ENCODE peak calls at places on chromosomes 2 and 18, in nine cellular contexts. One of them, this sample, is unnamed.

GRCh38 chr2:99572798-99573197 is 83.0 kb upstream of the REV1 start:
- DNase-seq in K562: no peak
- DNase-seq in brain microvascular endothelial cell: no peak
- DNase-seq in astrocyte of the cerebellum: no peak
- DNase-seq in stomach: no peak
- DNase-seq in kidney: no peak
- DNase-seq in Calu3: no peak
- DNase-seq in progenitor cell of endocrine pancreas: no peak
- DNase-seq in A549: no peak
- DNase-seq in this sample: no peak

GRCh38 chr18:38750786-38751185 is 1185.2 kb upstream of the CELF4 start:
- DNase-seq in Calu3: no peak
- DNase-seq in kidney: no peak
- DNase-seq in A549: no peak
- DNase-seq in progenitor cell of endocrine pancreas: no peak
- DNase-seq in brain microvascular endothelial cell: no peak
- DNase-seq in astrocyte of the cerebellum: no peak
- DNase-seq in stomach: no peak
- DNase-seq in K562: no peak
- DNase-seq in this sample: no peak

GRCh38 chr2:230738391-230738811 is 25.8 kb downstream of the CAB39 start:
- DNase-seq in kidney: no peak
- DNase-seq in astrocyte of the cerebellum: peak; percentile 82
- DNase-seq in stomach: no peak
- DNase-seq in A549: no peak
- DNase-seq in K562: no peak
- DNase-seq in Calu3: no peak
- DNase-seq in brain microvascular endothelial cell: peak; percentile 36
- DNase-seq in progenitor cell of endocrine pancreas: no peak
- DNase-seq in this sample: no peak

GRCh38 chr18:47979611-47980200 is 49.2 kb upstream of the SMAD2 start:
- DNase-seq in astrocyte of the cerebellum: no peak
- DNase-seq in progenitor cell of endocrine pancreas: no peak
- DNase-seq in Calu3: peak; percentile 36
- DNase-seq in stomach: peak; percentile 34
- DNase-seq in K562: no peak
- DNase-seq in brain microvascular endothelial cell: no peak
- DNase-seq in kidney: no peak
- DNase-seq in A549: no peak
- DNase-seq in this sample: no peak

GRCh38 chr18:44848931-44849330 is 168.2 kb downstream of the SETBP1 start:
- DNase-seq in kidney: no peak
- DNase-seq in Calu3: no peak
- DNase-seq in progenitor cell of endocrine pancreas: no peak
- DNase-seq in astrocyte of the cerebellum: no peak
- DNase-seq in A549: no peak
- DNase-seq in stomach: peak; percentile 47
- DNase-seq in K562: no peak
- DNase-seq in brain microvascular endothelial cell: no peak
- DNase-seq in this sample: no peak

GRCh38 chr2:200787351-200788128 is 24.2 kb upstream of the BZW1 start:
- DNase-seq in kidney: no peak
- DNase-seq in K562: peak; percentile 29
- DNase-seq in progenitor cell of endocrine pancreas: no peak
- DNase-seq in A549: no peak
- DNase-seq in stomach: no peak
- DNase-seq in brain microvascular endothelial cell: peak; percentile 96
- DNase-seq in Calu3: peak; percentile 54
- DNase-seq in astrocyte of the cerebellum: peak; percentile 63
- DNase-seq in this sample: no peak

GRCh38 chr2:115763601-115764000 is 1321.2 kb downstream of the DPP10 start:
- DNase-seq in A549: no peak
- DNase-seq in stomach: no peak
- DNase-seq in astrocyte of the cerebellum: no peak
- DNase-seq in Calu3: no peak
- DNase-seq in progenitor cell of endocrine pancreas: no peak
- DNase-seq in kidney: no peak
- DNase-seq in brain microvascular endothelial cell: no peak
- DNase-seq in K562: no peak
- DNase-seq in this sample: no peak

GRCh38 chr18:51361130-51361860 is 163.8 kb upstream of the MEX3C start:
- DNase-seq in K562: peak; percentile 29
- DNase-seq in astrocyte of the cerebellum: no peak
- DNase-seq in A549: no peak
- DNase-seq in Calu3: no peak
- DNase-seq in brain microvascular endothelial cell: peak; percentile 50
- DNase-seq in progenitor cell of endocrine pancreas: no peak
- DNase-seq in kidney: no peak
- DNase-seq in stomach: no peak
- DNase-seq in this sample: peak; percentile 17

GRCh38 chr2:146037334-146037870 is 1517.5 kb upstream of the ZEB2 start:
- DNase-seq in A549: no peak
- DNase-seq in progenitor cell of endocrine pancreas: no peak
- DNase-seq in stomach: no peak
- DNase-seq in Calu3: no peak
- DNase-seq in brain microvascular endothelial cell: no peak
- DNase-seq in K562: no peak
- DNase-seq in astrocyte of the cerebellum: peak; percentile 9
- DNase-seq in kidney: no peak
- DNase-seq in this sample: no peak

GRCh38 chr2:59027320-59027719 is 786.2 kb upstream of the FANCL start:
- DNase-seq in brain microvascular endothelial cell: no peak
- DNase-seq in progenitor cell of endocrine pancreas: no peak
- DNase-seq in K562: no peak
- DNase-seq in kidney: no peak
- DNase-seq in astrocyte of the cerebellum: no peak
- DNase-seq in Calu3: no peak
- DNase-seq in stomach: no peak
- DNase-seq in A549: no peak
- DNase-seq in this sample: no peak

GRCh38 chr2:141611143-141611571 is 519.7 kb downstream of the LRP1B start:
- DNase-seq in brain microvascular endothelial cell: no peak
- DNase-seq in stomach: no peak
- DNase-seq in astrocyte of the cerebellum: no peak
- DNase-seq in Calu3: no peak
- DNase-seq in kidney: no peak
- DNase-seq in K562: no peak
- DNase-seq in progenitor cell of endocrine pancreas: no peak
- DNase-seq in A549: no peak
- DNase-seq in this sample: no peak

GRCh38 chr2:169690958-169691357 is 3.2 kb downstream of the CFAP210 start:
- DNase-seq in kidney: no peak
- DNase-seq in stomach: no peak
- DNase-seq in A549: no peak
- DNase-seq in K562: no peak
- DNase-seq in progenitor cell of endocrine pancreas: no peak
- DNase-seq in brain microvascular endothelial cell: no peak
- DNase-seq in Calu3: no peak
- DNase-seq in astrocyte of the cerebellum: no peak
- DNase-seq in this sample: no peak

GRCh38 chr2:169696381-169696780 is 2.1 kb downstream of the PHOSPHO2 start:
- DNase-seq in progenitor cell of endocrine pancreas: no peak
- DNase-seq in stomach: no peak
- DNase-seq in kidney: no peak
- DNase-seq in K562: no peak
- DNase-seq in astrocyte of the cerebellum: no peak
- DNase-seq in brain microvascular endothelial cell: no peak
- DNase-seq in A549: no peak
- DNase-seq in Calu3: no peak
- DNase-seq in this sample: no peak

GRCh38 chr2:169694894-169695260 is 608 bp downstream of the PHOSPHO2 start:
- DNase-seq in A549: no peak
- DNase-seq in brain microvascular endothelial cell: no peak
- DNase-seq in progenitor cell of endocrine pancreas: no peak
- DNase-seq in K562: no peak
- DNase-seq in kidney: no peak
- DNase-seq in stomach: no peak
- DNase-seq in astrocyte of the cerebellum: no peak
- DNase-seq in Calu3: no peak
- DNase-seq in this sample: no peak

GRCh38 chr2:169694113-169694893 is at the start of the genes CFAP210 and PHOSPHO2:
- DNase-seq in K562: peak; percentile 100
- DNase-seq in brain microvascular endothelial cell: peak; percentile 98
- DNase-seq in kidney: peak; percentile 100
- DNase-seq in progenitor cell of endocrine pancreas: peak; percentile 91
- DNase-seq in A549: peak; percentile 85
- DNase-seq in astrocyte of the cerebellum: peak; percentile 91
- DNase-seq in Calu3: peak; percentile 97
- DNase-seq in stomach: peak; percentile 100
- DNase-seq in this sample: peak; percentile 94

GRCh38 chr2:169693344-169693743 is 861 bp downstream of the CFAP210 start:
- DNase-seq in Calu3: peak; percentile 34
- DNase-seq in kidney: no peak
- DNase-seq in stomach: no peak
- DNase-seq in brain microvascular endothelial cell: no peak
- DNase-seq in astrocyte of the cerebellum: no peak
- DNase-seq in A549: no peak
- DNase-seq in K562: peak; percentile 43
- DNase-seq in progenitor cell of endocrine pancreas: no peak
- DNase-seq in this sample: no peak
- TF ChIP-seq CTCF in Calu3: peak; percentile 10
- TF ChIP-seq CTCF in kidney: peak; percentile 6
- TF ChIP-seq CTCF in stomach: no peak
- TF ChIP-seq CTCF in brain microvascular endothelial cell: peak; percentile 26
- TF ChIP-seq CTCF in astrocyte of the cerebellum: no peak
- TF ChIP-seq CTCF in A549: no peak
- TF ChIP-seq CTCF in K562: peak; percentile 50
- TF ChIP-seq CTCF in progenitor cell of endocrine pancreas: no peak
- TF ChIP-seq CTCF in this sample: peak; percentile 25

DNA sequence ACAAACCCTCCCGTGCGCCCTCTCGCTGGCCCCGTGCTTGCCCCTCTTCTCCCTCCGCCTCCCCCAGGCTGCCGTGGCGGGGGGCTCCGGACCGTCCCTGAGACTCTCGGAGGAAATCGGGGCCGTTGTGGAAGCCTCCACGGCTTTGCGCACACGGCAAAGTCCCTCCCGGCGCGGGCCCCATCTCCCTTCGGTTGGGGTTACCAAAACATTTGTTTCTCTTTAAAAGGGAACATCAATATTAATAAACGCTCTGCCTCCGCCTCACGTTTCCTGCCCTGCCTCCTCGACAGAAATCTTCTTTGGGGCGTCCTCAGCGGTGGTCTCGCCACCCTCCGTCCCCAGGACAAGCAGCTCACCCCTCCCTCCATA is 3.8 kb downstream of the PAX3 start:
- DNase-seq in brain microvascular endothelial cell: no peak
- DNase-seq in Calu3: no peak
- DNase-seq in kidney: no peak
- DNase-seq in stomach: no peak
- DNase-seq in A549: no peak
- DNase-seq in progenitor cell of endocrine pancreas: no peak
- DNase-seq in astrocyte of the cerebellum: no peak
- DNase-seq in K562: no peak
- DNase-seq in this sample: no peak
- TF ChIP-seq CTCF in brain microvascular endothelial cell: no peak
- TF ChIP-seq CTCF in Calu3: no peak
- TF ChIP-seq CTCF in kidney: no peak
- TF ChIP-seq CTCF in stomach: no peak
- TF ChIP-seq CTCF in A549: no peak
- TF ChIP-seq CTCF in progenitor cell of endocrine pancreas: no peak
- TF ChIP-seq CTCF in astrocyte of the cerebellum: no peak
- TF ChIP-seq CTCF in K562: no peak
- TF ChIP-seq CTCF in this sample: no peak

GRCh38 chr2:152047826-152048476 is 50.9 kb downstream of the CACNB4 start:
- DNase-seq in stomach: no peak
- DNase-seq in progenitor cell of endocrine pancreas: no peak
- DNase-seq in K562: peak; percentile 27
- DNase-seq in kidney: no peak
- DNase-seq in astrocyte of the cerebellum: no peak
- DNase-seq in brain microvascular endothelial cell: no peak
- DNase-seq in Calu3: no peak
- DNase-seq in A549: no peak
- DNase-seq in this sample: no peak
- TF ChIP-seq CTCF in stomach: no peak
- TF ChIP-seq CTCF in progenitor cell of endocrine pancreas: peak; percentile 30
- TF ChIP-seq CTCF in K562: peak; percentile 60
- TF ChIP-seq CTCF in kidney: no peak
- TF ChIP-seq CTCF in astrocyte of the cerebellum: peak; percentile 28
- TF ChIP-seq CTCF in brain microvascular endothelial cell: peak; percentile 55
- TF ChIP-seq CTCF in Calu3: peak; percentile 42
- TF ChIP-seq CTCF in A549: no peak
- TF ChIP-seq CTCF in this sample: peak; percentile 54

GRCh38 chr2:62727259-62727867 is 21.9 kb downstream of the EHBP1 start:
- DNase-seq in A549: no peak
- DNase-seq in kidney: no peak
- DNase-seq in K562: no peak
- DNase-seq in astrocyte of the cerebellum: no peak
- DNase-seq in Calu3: no peak
- DNase-seq in stomach: no peak
- DNase-seq in progenitor cell of endocrine pancreas: no peak
- DNase-seq in brain microvascular endothelial cell: no peak
- DNase-seq in this sample: no peak

GRCh38 chr2:62723253-62723652 is 17.7 kb downstream of the EHBP1 start:
- DNase-seq in astrocyte of the cerebellum: no peak
- DNase-seq in Calu3: no peak
- DNase-seq in kidney: no peak
- DNase-seq in K562: no peak
- DNase-seq in A549: no peak
- DNase-seq in stomach: no peak
- DNase-seq in progenitor cell of endocrine pancreas: no peak
- DNase-seq in brain microvascular endothelial cell: no peak
- DNase-seq in this sample: no peak

GRCh38 chr2:62725712-62726055 is 20.2 kb downstream of the EHBP1 start:
- DNase-seq in brain microvascular endothelial cell: no peak
- DNase-seq in progenitor cell of endocrine pancreas: no peak
- DNase-seq in astrocyte of the cerebellum: no peak
- DNase-seq in K562: no peak
- DNase-seq in stomach: no peak
- DNase-seq in Calu3: no peak
- DNase-seq in A549: no peak
- DNase-seq in kidney: no peak
- DNase-seq in this sample: no peak

GRCh38 chr2:62724106-62724505 is 18.6 kb downstream of the EHBP1 start:
- DNase-seq in stomach: no peak
- DNase-seq in astrocyte of the cerebellum: no peak
- DNase-seq in progenitor cell of endocrine pancreas: no peak
- DNase-seq in Calu3: no peak
- DNase-seq in A549: no peak
- DNase-seq in K562: no peak
- DNase-seq in brain microvascular endothelial cell: no peak
- DNase-seq in kidney: no peak
- DNase-seq in this sample: no peak

DNA sequence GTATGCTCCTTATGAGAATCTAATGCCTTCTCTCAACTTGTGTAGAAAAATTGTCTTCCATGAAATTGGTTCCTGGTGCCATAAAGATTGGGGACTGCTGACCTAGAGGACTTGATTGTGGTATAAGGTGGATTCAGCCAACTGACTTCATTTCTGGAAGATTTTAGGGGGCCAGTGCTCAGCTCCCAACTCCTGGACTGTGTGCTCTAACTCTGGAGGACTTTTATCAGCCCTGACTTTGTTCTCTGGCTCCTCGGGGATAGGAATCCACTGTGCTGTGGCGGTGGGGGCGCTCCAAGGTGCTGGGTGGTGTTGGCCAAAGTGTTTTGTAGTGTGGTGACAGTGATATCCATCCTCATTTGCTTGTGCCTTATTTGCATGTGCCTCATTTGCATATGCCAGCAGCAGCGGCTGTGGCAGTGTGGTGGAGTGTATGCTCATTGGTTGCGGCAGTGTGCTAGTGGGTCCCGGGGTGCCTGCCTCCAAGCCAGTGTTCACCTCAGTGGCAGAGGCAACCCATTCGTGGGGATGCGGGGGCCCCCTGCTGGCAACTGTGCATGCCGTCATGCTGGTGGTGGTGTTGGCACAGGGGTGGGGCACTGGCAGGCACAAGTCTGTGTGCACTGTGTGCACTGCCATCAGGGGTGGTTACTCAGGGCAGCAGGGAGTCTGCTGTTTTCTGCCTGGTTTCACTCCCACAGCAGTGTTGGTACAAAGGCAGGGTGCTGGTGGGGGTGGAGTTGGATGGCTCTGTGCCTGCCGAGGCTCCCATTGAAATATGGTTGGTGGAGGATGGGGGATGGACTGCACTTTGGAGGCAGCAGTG is 19.6 kb downstream of the EHBP1 start:
- DNase-seq in astrocyte of the cerebellum: no peak
- DNase-seq in K562: peak; percentile 33
- DNase-seq in brain microvascular endothelial cell: no peak
- DNase-seq in stomach: peak; percentile 40
- DNase-seq in kidney: no peak
- DNase-seq in A549: peak; percentile 46
- DNase-seq in Calu3: peak; percentile 78
- DNase-seq in progenitor cell of endocrine pancreas: no peak
- DNase-seq in this sample: no peak
- TF ChIP-seq CTCF in astrocyte of the cerebellum: peak; percentile 10
- TF ChIP-seq CTCF in K562: peak; percentile 57
- TF ChIP-seq CTCF in brain microvascular endothelial cell: peak; percentile 51
- TF ChIP-seq CTCF in stomach: peak; percentile 12
- TF ChIP-seq CTCF in kidney: peak; percentile 8
- TF ChIP-seq CTCF in A549: peak; percentile 67
- TF ChIP-seq CTCF in Calu3: peak; percentile 63
- TF ChIP-seq CTCF in progenitor cell of endocrine pancreas: peak; percentile 47
- TF ChIP-seq CTCF in this sample: peak; percentile 27